ENCODE peak calls at places on chromosome 19, in eight cellular contexts. A is right lobe of liver, Z is H9, H is cardiac fibroblast, G is IMR-90, D is Caco-2, M is left ventricle myocardium inferior, E is pancreas. R is an unnamed sample.

GRCh38 chr19:12985049-12985776 is 10.1 kb upstream of the NFIX start:
- DNase-seq in A (no peak), Z (peak), H (peak), G (peak), D (no peak), M (peak), E (no peak), R (no peak)

GRCh38 chr19:8233370-8233769 is 24.2 kb downstream of the CERS4 start:
- DNase-seq in A (no peak), Z (no peak), H (no peak), G (peak), D (no peak), M (no peak), E (no peak), R (no peak)

GRCh38 chr19:4653793-4654436 is 14.6 kb downstream of the TNFAIP8L1 start:
- DNase-seq in A (no peak), Z (no peak), H (no peak), G (no peak), D (no peak), M (no peak), E (no peak), R (no peak)

GRCh38 chr19:23440207-23440606 is 44.9 kb upstream of the ZNF91 start:
- DNase-seq in A (no peak), Z (peak), H (no peak), G (no peak), D (no peak), M (no peak), E (no peak), R (no peak)

GRCh38 chr19:58569943-58570670 is 3.0 kb downstream of the MZF1 start:
- DNase-seq in A (peak), Z (no peak), H (no peak), G (no peak), D (peak), M (peak), E (peak), R (no peak)

GRCh38 chr19:18385675-18386542 is at the start of gene GDF15:
- DNase-seq in A (peak), Z (peak), H (peak), G (peak), D (peak), M (peak), E (peak), R (no peak)

GRCh38 chr19:36876993-36877938 is 26.6 kb downstream of the ZNF345 start:
- DNase-seq in A (no peak), Z (no peak), H (no peak), G (no peak), D (no peak), M (no peak), E (no peak), R (no peak)

GRCh38 chr19:30719991-30720329 is 347.8 kb downstream of the ZNF536 start:
- DNase-seq in A (peak), Z (peak), H (no peak), G (no peak), D (no peak), M (no peak), E (no peak), R (no peak)

GRCh38 chr19:13001502-13002388 is 6.5 kb downstream of the NFIX start:
- DNase-seq in A (peak), Z (no peak), H (peak), G (no peak), D (no peak), M (peak), E (no peak), R (peak)

GRCh38 chr19:3563689-3564269 is 6.4 kb upstream of the MFSD12 start:
- DNase-seq in A (no peak), Z (no peak), H (no peak), G (no peak), D (no peak), M (no peak), E (peak), R (no peak)

GRCh38 chr19:50717891-50718254 is 1.7 kb downstream of the SHANK1 start:
- DNase-seq in A (no peak), Z (no peak), H (no peak), G (no peak), D (no peak), M (no peak), E (peak), R (no peak)

GRCh38 chr19:7767487-7767886 is 4.4 kb downstream of the CLEC4M start:
- DNase-seq in A (no peak), Z (no peak), H (no peak), G (no peak), D (no peak), M (no peak), E (no peak), R (no peak)

GRCh38 chr19:14350866-14351265 is 30.4 kb upstream of the ADGRE5 start:
- DNase-seq in A (no peak), Z (no peak), H (no peak), G (no peak), D (no peak), M (no peak), E (no peak), R (no peak)

GRCh38 chr19:2431318-2432055 is 4.1 kb upstream of the TIMM13 start:
- DNase-seq in A (no peak), Z (no peak), H (no peak), G (no peak), D (no peak), M (no peak), E (peak), R (no peak)

GRCh38 chr19:31312004-31312403 is 37.2 kb downstream of the TSHZ3 start:
- DNase-seq in A (no peak), Z (no peak), H (peak), G (peak), D (no peak), M (no peak), E (no peak), R (no peak)

GRCh38 chr19:42098781-42099180 is 22.8 kb downstream of the ZNF574 start:
- DNase-seq in A (no peak), Z (no peak), H (no peak), G (no peak), D (no peak), M (no peak), E (peak), R (no peak)

GRCh38 chr19:16226184-16226591 is 28.5 kb downstream of the AP1M1 start:
- DNase-seq in A (peak), Z (no peak), H (no peak), G (no peak), D (no peak), M (no peak), E (peak), R (no peak)

GRCh38 chr19:23403581-23404324 is 8.5 kb upstream of the ZNF91 start:
- DNase-seq in A (no peak), Z (no peak), H (no peak), G (no peak), D (peak), M (no peak), E (no peak), R (no peak)

GRCh38 chr19:47707135-47707925 is 5.9 kb upstream of the EHD2 start:
- DNase-seq in A (peak), Z (peak), H (peak), G (peak), D (peak), M (peak), E (peak), R (no peak)

DNA sequence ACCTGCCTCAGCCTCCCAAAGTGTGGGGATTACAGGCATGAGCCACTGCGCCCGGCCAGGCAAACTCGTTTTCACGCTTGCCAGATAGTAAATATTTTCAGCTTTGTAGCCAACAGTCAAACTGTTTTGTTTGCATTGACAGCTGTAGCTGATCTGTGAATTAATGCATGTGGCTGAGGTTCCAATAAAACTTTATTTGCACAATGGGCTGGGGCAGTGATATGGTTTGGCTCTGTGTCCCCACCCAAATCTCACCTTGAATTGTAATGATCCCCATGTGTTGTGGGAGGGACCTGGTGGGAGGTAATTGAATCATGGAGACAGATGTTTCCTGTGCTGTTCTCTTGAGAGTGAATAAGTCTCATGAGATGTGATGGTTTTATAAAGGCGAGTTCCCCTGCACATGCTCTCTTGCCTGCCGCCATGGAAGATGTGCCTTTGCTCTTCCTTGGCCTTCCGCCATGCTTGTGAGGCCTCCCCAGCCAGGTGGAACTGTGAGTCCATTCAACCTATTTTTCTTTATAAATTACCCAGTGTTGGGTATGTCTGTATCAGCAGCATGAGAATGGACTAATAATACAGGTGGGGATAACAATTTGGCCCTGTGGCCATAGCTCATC is 22.4 kb upstream of the RANBP3 start:
- DNase-seq in A (no peak), Z (no peak), H (no peak), G (no peak), D (no peak), M (no peak), E (no peak), R (no peak)
- TF ChIP-seq CTCF in A (no peak), Z (no peak), H (no peak), G (no peak), D (no peak), M (no peak), E (no peak), R (no peak)

GRCh38 chr19:35657904-35658700 is 8.2 kb upstream of the UPK1A start:
- DNase-seq in A (no peak), Z (no peak), H (no peak), G (no peak), D (no peak), M (no peak), E (no peak), R (no peak)
- TF ChIP-seq CTCF in A (no peak), Z (peak), H (peak), G (no peak), D (peak), M (no peak), E (no peak), R (no peak)

DNA sequence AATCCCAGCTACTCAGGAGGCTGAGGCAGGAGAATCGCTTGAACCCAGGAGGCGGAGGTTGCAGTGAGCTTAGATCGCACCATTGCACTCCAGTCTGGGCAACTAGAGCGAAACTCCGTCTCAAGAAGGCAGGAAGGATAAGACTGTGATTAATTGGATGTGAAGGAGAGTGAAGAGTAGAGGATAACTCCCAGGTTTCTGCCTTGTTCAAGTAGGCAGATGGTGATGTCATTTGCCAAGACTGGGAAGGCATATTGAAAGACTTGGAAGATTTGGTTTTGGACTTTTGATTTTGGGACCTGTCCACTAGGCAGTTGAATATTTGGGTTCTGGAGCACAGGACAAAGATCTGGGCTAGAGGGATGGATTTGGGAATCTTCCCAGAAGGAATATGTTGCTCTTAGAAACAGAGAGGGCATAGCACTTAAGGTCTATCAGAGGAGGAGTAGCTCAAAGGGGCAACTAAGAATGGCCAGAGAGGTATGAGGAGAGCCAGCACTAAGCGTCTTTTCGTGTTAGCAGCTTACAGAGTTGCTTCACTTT is 20.0 kb downstream of the GARRE1 start:
- DNase-seq in A (no peak), Z (no peak), H (no peak), G (peak), D (no peak), M (no peak), E (no peak), R (no peak)
- TF ChIP-seq CTCF in A (no peak), Z (no peak), H (no peak), G (no peak), D (no peak), M (no peak), E (no peak), R (no peak)

DNA sequence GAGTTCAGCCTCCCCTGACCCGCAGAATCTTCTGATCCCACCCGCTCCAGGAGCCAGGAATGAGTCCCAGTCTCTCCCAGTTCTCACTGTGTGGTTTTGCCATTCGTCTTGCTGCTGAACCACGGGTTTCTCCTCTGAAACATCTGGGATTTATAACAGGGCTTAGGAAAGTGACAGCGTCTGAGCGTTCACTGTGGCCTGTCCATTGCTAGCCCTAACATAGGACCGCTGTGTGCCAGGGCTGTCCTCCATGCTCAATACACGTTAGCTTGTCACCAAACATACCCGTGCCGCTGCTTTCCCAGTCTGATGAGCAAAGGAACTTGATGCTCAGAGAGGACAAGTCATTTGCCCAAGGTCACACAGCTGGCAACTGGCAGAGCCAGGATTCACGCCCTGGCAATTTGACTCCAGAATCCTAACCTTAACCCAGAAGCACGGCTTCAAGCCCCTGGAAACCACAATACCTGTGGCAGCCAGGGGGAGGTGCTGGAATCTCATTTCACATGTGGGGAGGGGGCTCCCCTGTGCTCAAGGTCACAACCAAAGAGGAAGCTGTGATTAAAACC is 1.1 kb upstream of the APOE start:
- DNase-seq in A (no peak), Z (peak), H (no peak), G (no peak), D (no peak), M (no peak), E (no peak), R (no peak)
- TF ChIP-seq CTCF in A (peak), Z (peak), H (no peak), G (no peak), D (peak), M (no peak), E (no peak), R (no peak)

DNA sequence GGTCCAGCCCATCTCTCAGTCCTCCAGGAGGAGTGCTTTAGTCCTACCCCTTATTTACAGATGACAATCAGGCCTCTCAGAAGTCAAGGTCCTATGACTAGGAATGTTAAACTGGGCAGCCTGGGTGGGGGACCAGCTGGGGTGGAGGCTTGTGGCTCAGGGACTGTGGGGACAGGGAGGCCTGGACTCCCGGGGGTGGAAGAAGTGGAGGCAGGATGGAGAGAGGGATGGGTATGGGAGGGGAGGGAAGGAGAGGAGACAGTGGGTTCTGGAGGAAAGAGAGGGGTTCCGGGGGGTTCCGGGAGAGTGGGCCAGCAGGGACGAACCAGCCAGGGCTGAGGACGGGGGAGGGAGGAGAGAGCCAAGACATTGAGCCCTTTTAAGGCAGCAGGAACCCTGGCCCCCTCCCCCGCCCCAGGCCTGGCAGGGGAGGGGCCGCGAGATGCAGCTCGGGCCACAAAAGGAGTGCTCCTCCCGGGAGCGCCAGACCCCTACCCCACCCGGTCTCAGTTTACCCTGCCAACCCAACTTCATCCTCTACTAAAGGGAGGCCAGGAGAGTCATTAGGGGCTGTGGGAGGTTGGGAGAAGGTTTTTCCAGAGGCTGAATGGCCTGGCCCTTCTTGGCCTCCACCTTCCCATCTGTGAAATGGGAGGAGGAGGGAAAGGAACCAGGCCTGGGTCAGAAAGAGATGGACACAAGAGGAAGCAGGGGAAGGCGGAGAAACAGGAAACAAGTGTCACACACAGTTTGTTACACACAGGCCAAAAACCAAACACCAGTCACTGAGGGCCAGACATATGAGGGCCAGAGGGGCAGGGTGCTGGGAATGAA is 1.6 kb downstream of the DMPK start:
- DNase-seq in A (no peak), Z (no peak), H (no peak), G (no peak), D (no peak), M (no peak), E (no peak), R (no peak)
- TF ChIP-seq CTCF in A (no peak), Z (no peak), H (no peak), G (no peak), D (no peak), M (no peak), E (no peak), R (no peak)

DNA sequence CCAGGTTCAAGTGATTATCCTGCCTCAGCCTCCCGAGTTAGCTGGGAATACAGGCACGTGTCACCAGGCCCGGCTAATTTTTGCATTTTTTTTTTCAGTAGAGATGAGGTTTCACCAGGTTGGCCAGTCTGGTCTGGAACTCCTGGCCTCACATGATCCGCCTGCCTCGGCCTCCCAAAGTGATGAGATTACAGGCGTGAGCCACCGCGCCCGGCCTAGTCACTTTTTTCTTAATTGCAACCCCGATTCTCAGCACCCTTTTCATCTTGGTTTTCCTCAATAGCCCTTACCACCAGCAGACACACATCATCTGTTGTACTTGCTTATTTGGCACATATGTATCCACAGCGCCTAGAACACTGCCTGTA is 550 bp upstream of the GPI start:
- DNase-seq in A (no peak), Z (no peak), H (no peak), G (no peak), D (no peak), M (no peak), E (no peak), R (no peak)
- TF ChIP-seq CTCF in A (no peak), Z (no peak), H (no peak), G (no peak), D (no peak), M (no peak), E (no peak), R (no peak)

R was measured in thoracic aorta.